ENCODE peak calls at places on chromosomes 11 and 22, in seven cellular contexts. O is endothelial cell, Z is fibroblast of lung, U is psoas muscle, R is SK-MEL-5, G is kidney tubule cell, F is AG09319. L is an unnamed sample.

GRCh38 chr22:25645964-25646363 is 81.5 kb downstream of the GRK3 start:
- DNase-seq in G (no peak), O (no peak), Z (no peak), R (no peak), U (no peak), F (no peak), L (peak; percentile 31)

GRCh38 chr11:127238321-127238720 is 237.8 kb upstream of the KIRREL3 start:
- DNase-seq in U (no peak), R (no peak), Z (no peak), F (no peak), O (no peak), G (no peak), L (no peak)

GRCh38 chr11:112293614-112294013 is 33.0 kb upstream of the PLET1 start:
- DNase-seq in R (no peak), F (no peak), U (no peak), O (no peak), G (no peak), Z (no peak), L (no peak)

GRCh38 chr22:50473088-50473487 is 1.7 kb downstream of the SBF1 start:
- DNase-seq in Z (no peak), R (peak; percentile 60), F (no peak), O (no peak), U (no peak), G (peak; percentile 43), L (peak; percentile 36)

GRCh38 chr22:42947211-42947990 is 67.5 kb downstream of the PACSIN2 start:
- DNase-seq in G (peak; percentile 86), U (peak; percentile 64), R (peak; percentile 99), Z (no peak), O (no peak), F (no peak), L (peak; percentile 72)

GRCh38 chr22:37782340-37783168 is 25.2 kb upstream of the GCAT start:
- DNase-seq in R (no peak), Z (no peak), U (no peak), G (peak; percentile 19), O (no peak), F (no peak), L (peak; percentile 94)

GRCh38 chr22:42461511-42461910 is 29.3 kb upstream of the NFAM1 start:
- DNase-seq in Z (no peak), U (no peak), R (no peak), F (no peak), O (no peak), G (no peak), L (no peak)

GRCh38 chr11:78940500-78941225 is 366.0 kb upstream of the NARS2 start:
- DNase-seq in G (peak; percentile 25), Z (no peak), U (no peak), R (no peak), F (no peak), O (no peak), L (no peak)

GRCh38 chr11:25961539-25961938 is 370.4 kb upstream of the ANO3 start:
- DNase-seq in G (no peak), F (no peak), U (no peak), O (no peak), Z (peak; percentile 15), R (no peak), L (peak; percentile 4)

GRCh38 chr11:34427171-34427805 is 11.4 kb upstream of the CAT start:
- DNase-seq in O (no peak), R (peak; percentile 88), F (peak; percentile 89), U (no peak), Z (peak; percentile 80), G (peak; percentile 96), L (peak; percentile 69)

GRCh38 chr22:28424427-28425080 is 255.1 kb downstream of the TTC28 start:
- DNase-seq in O (no peak), Z (peak; percentile 95), G (peak; percentile 15), R (no peak), U (no peak), F (peak; percentile 74), L (peak; percentile 68)

GRCh38 chr22:31344369-31345330 is 1.5 kb downstream of the PATZ1 start:
- DNase-seq in U (peak; percentile 39), G (peak; percentile 42), R (no peak), F (no peak), O (no peak), Z (peak; percentile 63), L (peak; percentile 39)

GRCh38 chr11:12050911-12051667 is 42.7 kb upstream of the DKK3 start:
- DNase-seq in R (no peak), F (no peak), Z (no peak), O (no peak), G (no peak), U (no peak), L (no peak)

GRCh38 chr11:41256060-41256459 is 203.4 kb downstream of the LRRC4C start:
- DNase-seq in O (no peak), G (no peak), U (no peak), Z (no peak), F (no peak), R (no peak), L (no peak)

GRCh38 chr11:8601376-8602133 is 7.5 kb upstream of the STK33 start:
- DNase-seq in Z (no peak), G (no peak), O (no peak), U (no peak), R (no peak), F (no peak), L (no peak)

GRCh38 chr11:28049338-28050216 is 58.4 kb downstream of the KIF18A start:
- DNase-seq in U (no peak), G (no peak), F (no peak), R (peak; percentile 32), Z (peak; percentile 55), O (no peak), L (peak; percentile 90)

GRCh38 chr11:47499614-47500013 is 50.7 kb upstream of the RAPSN start:
- DNase-seq in F (no peak), Z (no peak), U (no peak), O (no peak), R (no peak), G (no peak), L (no peak)

GRCh38 chr22:32804036-32804435 is 2.5 kb downstream of the TIMP3 start:
- DNase-seq in O (no peak), Z (peak; percentile 49), F (no peak), U (no peak), R (no peak), G (peak; percentile 36), L (no peak)

GRCh38 chr11:7603031-7603781 is 70.1 kb downstream of the CYB5R2 start:
- DNase-seq in G (no peak), Z (no peak), F (peak; percentile 75), U (no peak), O (no peak), R (no peak), L (no peak)

GRCh38 chr11:122653911-122654310 is 1.6 kb upstream of the UBASH3B start:
- DNase-seq in Z (peak; percentile 72), F (no peak), O (no peak), G (no peak), U (no peak), R (no peak), L (no peak)

GRCh38 chr11:76162336-76163288 is 43.7 kb downstream of the WNT11 start:
- DNase-seq in F (no peak), U (no peak), G (no peak), Z (no peak), R (no peak), O (no peak), L (no peak)

GRCh38 chr11:126410649-126411048 is 55.2 kb downstream of the ST3GAL4 start:
- DNase-seq in F (peak; percentile 14), R (peak; percentile 89), G (no peak), Z (no peak), U (peak; percentile 54), O (no peak), L (no peak)

GRCh38 chr11:69683764-69684333 is 8.7 kb upstream of the LTO1 start:
- DNase-seq in F (no peak), O (no peak), G (peak; percentile 50), Z (no peak), U (no peak), R (peak; percentile 63), L (peak; percentile 76)